ENCODE peak calls at places on chromosomes 5 and 9, in five cellular contexts. One of them, this sample, is unnamed.
A peak's percentile ranks its signal among the peaks of the same experiment; 100 is the strongest.

GRCh38 chr9:99108131-99108530 is 3.2 kb downstream of the TGFBR1 start:
- DNase-seq in GM12878: no peak
- DNase-seq in HepG2: no peak
- DNase-seq in H1: no peak
- DNase-seq in HCT116: no peak
- DNase-seq in this sample: no peak

GRCh38 chr5:72210913-72211670 is 103.8 kb downstream of the MAP1B start:
- DNase-seq in HCT116: no peak
- DNase-seq in H1: no peak
- DNase-seq in GM12878: no peak
- DNase-seq in HepG2: peak; percentile 44
- DNase-seq in this sample: no peak

GRCh38 chr5:127051591-127051990 is 21.2 kb upstream of the MARCHF3 start:
- DNase-seq in HCT116: no peak
- DNase-seq in H1: no peak
- DNase-seq in HepG2: no peak
- DNase-seq in GM12878: no peak
- DNase-seq in this sample: peak; percentile 27

GRCh38 chr5:69364414-69364813 is 4.9 kb downstream of the AK6 start:
- DNase-seq in HCT116: peak; percentile 21
- DNase-seq in GM12878: no peak
- DNase-seq in HepG2: peak; percentile 29
- DNase-seq in H1: no peak
- DNase-seq in this sample: peak; percentile 15

GRCh38 chr5:32311404-32312193 is 1.1 kb downstream of the MTMR12 start:
- DNase-seq in HCT116: no peak
- DNase-seq in GM12878: no peak
- DNase-seq in H1: no peak
- DNase-seq in HepG2: no peak
- DNase-seq in this sample: no peak

GRCh38 chr5:137035480-137035878 is 463.6 kb downstream of the SPOCK1 start:
- DNase-seq in GM12878: no peak
- DNase-seq in HCT116: no peak
- DNase-seq in H1: no peak
- DNase-seq in HepG2: no peak
- DNase-seq in this sample: no peak

GRCh38 chr5:42787073-42787472 is 24.6 kb downstream of the SELENOP start:
- DNase-seq in H1: no peak
- DNase-seq in GM12878: no peak
- DNase-seq in HCT116: no peak
- DNase-seq in HepG2: no peak
- DNase-seq in this sample: no peak

GRCh38 chr5:149389552-149390495 is 10.7 kb upstream of the IL17B start:
- DNase-seq in GM12878: no peak
- DNase-seq in HCT116: no peak
- DNase-seq in HepG2: no peak
- DNase-seq in H1: no peak
- DNase-seq in this sample: no peak

GRCh38 chr5:169009171-169009570 is 291.8 kb downstream of the SLIT3 start:
- DNase-seq in H1: no peak
- DNase-seq in GM12878: no peak
- DNase-seq in HCT116: no peak
- DNase-seq in HepG2: no peak
- DNase-seq in this sample: no peak

GRCh38 chr5:141430332-141431113 is at the start of gene PCDHGA12:
- DNase-seq in HCT116: no peak
- DNase-seq in H1: no peak
- DNase-seq in GM12878: peak; percentile 37
- DNase-seq in HepG2: peak; percentile 24
- DNase-seq in this sample: no peak

GRCh38 chr9:16143947-16144890 is 591.4 kb downstream of the CCDC171 start:
- DNase-seq in GM12878: no peak
- DNase-seq in HepG2: no peak
- DNase-seq in HCT116: no peak
- DNase-seq in H1: no peak
- DNase-seq in this sample: no peak

GRCh38 chr5:139562847-139563246 is 1.7 kb downstream of the UBE2D2 start:
- DNase-seq in GM12878: no peak
- DNase-seq in HCT116: no peak
- DNase-seq in H1: no peak
- DNase-seq in HepG2: no peak
- DNase-seq in this sample: no peak

GRCh38 chr5:88660326-88660946 is 222.5 kb downstream of the MEF2C start:
- DNase-seq in HCT116: peak; percentile 8
- DNase-seq in H1: no peak
- DNase-seq in GM12878: no peak
- DNase-seq in HepG2: no peak
- DNase-seq in this sample: no peak

GRCh38 chr5:76046761-76047160 is 36.4 kb upstream of the SV2C start:
- DNase-seq in GM12878: no peak
- DNase-seq in H1: no peak
- DNase-seq in HepG2: no peak
- DNase-seq in HCT116: no peak
- DNase-seq in this sample: no peak

GRCh38 chr5:79641414-79641813 is 29.2 kb downstream of the TENT2 start:
- DNase-seq in H1: no peak
- DNase-seq in HepG2: no peak
- DNase-seq in HCT116: no peak
- DNase-seq in GM12878: no peak
- DNase-seq in this sample: no peak

GRCh38 chr9:78212868-78213267 is 23.0 kb upstream of the CEP78 start:
- DNase-seq in HepG2: no peak
- DNase-seq in HCT116: no peak
- DNase-seq in H1: no peak
- DNase-seq in GM12878: no peak
- DNase-seq in this sample: no peak

GRCh38 chr9:80690340-80690939 is 998.9 kb downstream of the TLE1 start:
- DNase-seq in HCT116: no peak
- DNase-seq in HepG2: no peak
- DNase-seq in GM12878: no peak
- DNase-seq in H1: no peak
- DNase-seq in this sample: no peak

GRCh38 chr9:89387197-89387849 is 69.0 kb downstream of the SECISBP2 start:
- DNase-seq in GM12878: no peak
- DNase-seq in H1: no peak
- DNase-seq in HepG2: no peak
- DNase-seq in HCT116: no peak
- DNase-seq in this sample: no peak

GRCh38 chr9:89387970-89388867 is 69.9 kb downstream of the SECISBP2 start:
- DNase-seq in H1: no peak
- DNase-seq in HCT116: no peak
- DNase-seq in HepG2: peak; percentile 65
- DNase-seq in GM12878: no peak
- DNase-seq in this sample: no peak

GRCh38 chr9:89390068-89390555 is 71.8 kb downstream of the SECISBP2 start:
- DNase-seq in H1: no peak
- DNase-seq in GM12878: no peak
- DNase-seq in HCT116: no peak
- DNase-seq in HepG2: no peak
- DNase-seq in this sample: no peak

GRCh38 chr9:89390578-89390977 is 72.3 kb downstream of the SECISBP2 start:
- DNase-seq in H1: no peak
- DNase-seq in HCT116: no peak
- DNase-seq in HepG2: no peak
- DNase-seq in GM12878: no peak
- DNase-seq in this sample: no peak

DNA sequence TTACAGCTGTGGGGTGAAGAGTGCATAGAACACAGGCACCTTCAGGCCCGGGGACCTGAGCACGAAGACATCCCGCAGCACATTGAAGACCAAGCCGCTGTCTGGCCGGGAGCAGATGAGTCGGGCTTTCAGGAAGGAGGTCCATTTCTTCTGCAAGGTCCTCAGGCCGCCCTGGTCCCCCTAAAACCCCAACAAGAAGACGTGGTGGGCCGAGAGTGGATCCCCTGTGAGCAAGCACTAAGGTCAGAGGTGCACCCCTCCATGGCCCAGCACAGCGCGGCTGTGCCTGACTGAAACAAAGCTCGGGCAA is 70.5 kb downstream of the SECISBP2 start:
- DNase-seq in H1: no peak
- DNase-seq in HepG2: no peak
- DNase-seq in HCT116: no peak
- DNase-seq in GM12878: no peak
- DNase-seq in this sample: no peak
- TF ChIP-seq JUND in H1: no peak
- TF ChIP-seq JUND in HepG2: no peak
- TF ChIP-seq JUND in HCT116: no peak
- TF ChIP-seq JUND in GM12878: no peak
- TF ChIP-seq JUND in this sample: no peak

GRCh38 chr5:1847056-1847455 is 35.7 kb downstream of the IRX4 start:
- DNase-seq in HCT116: no peak
- DNase-seq in H1: no peak
- DNase-seq in GM12878: no peak
- DNase-seq in HepG2: no peak
- DNase-seq in this sample: no peak
- TF ChIP-seq JUND in HCT116: no peak
- TF ChIP-seq JUND in H1: no peak
- TF ChIP-seq JUND in GM12878: no peak
- TF ChIP-seq JUND in HepG2: no peak
- TF ChIP-seq JUND in this sample: no peak

GRCh38 chr9:92463989-92464388 is 18.3 kb downstream of the ASPN start:
- DNase-seq in HepG2: no peak
- DNase-seq in GM12878: no peak
- DNase-seq in HCT116: no peak
- DNase-seq in H1: no peak
- DNase-seq in this sample: no peak

GRCh38 chr9:92467041-92467440 is 15.3 kb downstream of the ASPN start:
- DNase-seq in HepG2: no peak
- DNase-seq in GM12878: no peak
- DNase-seq in H1: no peak
- DNase-seq in HCT116: no peak
- DNase-seq in this sample: no peak

GRCh38 chr9:92468206-92468605 is 14.1 kb downstream of the ASPN start:
- DNase-seq in HepG2: no peak
- DNase-seq in HCT116: no peak
- DNase-seq in GM12878: no peak
- DNase-seq in H1: no peak
- DNase-seq in this sample: no peak

GRCh38 chr9:92463387-92463786 is 18.9 kb downstream of the ASPN start:
- DNase-seq in H1: no peak
- DNase-seq in GM12878: no peak
- DNase-seq in HepG2: no peak
- DNase-seq in HCT116: no peak
- DNase-seq in this sample: no peak

DNA sequence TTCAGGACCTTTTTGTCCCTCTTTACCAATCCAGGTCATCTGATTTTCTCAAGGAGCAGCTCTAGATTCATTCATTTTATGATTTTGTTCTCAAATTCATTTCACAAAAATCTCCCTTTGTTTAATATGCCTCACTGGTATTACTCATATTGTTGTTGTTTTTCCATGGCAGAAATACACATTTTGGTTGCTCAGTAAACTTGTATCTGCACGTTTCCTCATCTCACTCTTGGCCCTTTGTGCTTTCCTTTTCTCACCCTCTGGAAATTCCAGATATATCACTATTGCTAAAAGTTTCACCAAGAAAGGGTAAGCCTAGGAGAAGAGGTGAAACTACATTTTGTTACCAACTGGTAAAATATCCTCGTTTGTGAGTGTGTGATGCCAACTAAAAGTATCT is 14.8 kb downstream of the ASPN start:
- DNase-seq in GM12878: no peak
- DNase-seq in H1: no peak
- DNase-seq in HCT116: no peak
- DNase-seq in HepG2: no peak
- DNase-seq in this sample: no peak
- TF ChIP-seq JUND in GM12878: no peak
- TF ChIP-seq JUND in H1: no peak
- TF ChIP-seq JUND in HCT116: no peak
- TF ChIP-seq JUND in HepG2: no peak
- TF ChIP-seq JUND in this sample: no peak

GRCh38 chr5:66666778-66667177 is 70.6 kb downstream of the MAST4 start:
- DNase-seq in HCT116: no peak
- DNase-seq in HepG2: no peak
- DNase-seq in H1: no peak
- DNase-seq in GM12878: no peak
- DNase-seq in this sample: no peak

GRCh38 chr5:66671305-66671704 is 75.1 kb downstream of the MAST4 start:
- DNase-seq in H1: no peak
- DNase-seq in HepG2: no peak
- DNase-seq in GM12878: no peak
- DNase-seq in HCT116: no peak
- DNase-seq in this sample: no peak

GRCh38 chr5:66674802-66675201 is 78.6 kb downstream of the MAST4 start:
- DNase-seq in H1: no peak
- DNase-seq in GM12878: no peak
- DNase-seq in HCT116: no peak
- DNase-seq in HepG2: no peak
- DNase-seq in this sample: no peak

GRCh38 chr5:66669862-66670195 is 73.6 kb downstream of the MAST4 start:
- DNase-seq in GM12878: no peak
- DNase-seq in H1: no peak
- DNase-seq in HCT116: no peak
- DNase-seq in HepG2: no peak
- DNase-seq in this sample: no peak

GRCh38 chr5:66669086-66669861 is 73.1 kb downstream of the MAST4 start:
- DNase-seq in H1: no peak
- DNase-seq in HepG2: no peak
- DNase-seq in GM12878: no peak
- DNase-seq in HCT116: no peak
- DNase-seq in this sample: no peak
- TF ChIP-seq JUND in H1: no peak
- TF ChIP-seq JUND in HepG2: no peak
- TF ChIP-seq JUND in GM12878: no peak
- TF ChIP-seq JUND in HCT116: no peak
- TF ChIP-seq JUND in this sample: no peak

GRCh38 chr5:129379406-129379805 is 80.7 kb upstream of the ADAMTS19 start:
- DNase-seq in H1: no peak
- DNase-seq in HCT116: no peak
- DNase-seq in GM12878: no peak
- DNase-seq in HepG2: no peak
- DNase-seq in this sample: no peak
- TF ChIP-seq JUND in H1: no peak
- TF ChIP-seq JUND in HCT116: no peak
- TF ChIP-seq JUND in GM12878: no peak
- TF ChIP-seq JUND in HepG2: no peak
- TF ChIP-seq JUND in this sample: no peak

GRCh38 chr5:160363122-160363521 is 7.3 kb downstream of the C1QTNF2 start:
- DNase-seq in HepG2: no peak
- DNase-seq in HCT116: no peak
- DNase-seq in H1: no peak
- DNase-seq in GM12878: no peak
- DNase-seq in this sample: no peak

GRCh38 chr5:160360310-160360709 is 10.1 kb downstream of the C1QTNF2 start:
- DNase-seq in GM12878: no peak
- DNase-seq in H1: no peak
- DNase-seq in HepG2: no peak
- DNase-seq in HCT116: no peak
- DNase-seq in this sample: no peak

GRCh38 chr5:160359816-160360215 is 10.6 kb downstream of the C1QTNF2 start:
- DNase-seq in H1: no peak
- DNase-seq in HepG2: no peak
- DNase-seq in GM12878: no peak
- DNase-seq in HCT116: no peak
- DNase-seq in this sample: no peak

GRCh38 chr5:160363661-160364060 is 6.8 kb downstream of the C1QTNF2 start:
- DNase-seq in HepG2: no peak
- DNase-seq in GM12878: no peak
- DNase-seq in H1: no peak
- DNase-seq in HCT116: no peak
- DNase-seq in this sample: no peak

GRCh38 chr5:160361624-160362023 is 8.8 kb downstream of the C1QTNF2 start:
- DNase-seq in H1: no peak
- DNase-seq in HepG2: no peak
- DNase-seq in HCT116: no peak
- DNase-seq in GM12878: no peak
- DNase-seq in this sample: no peak
- TF ChIP-seq JUND in H1: no peak
- TF ChIP-seq JUND in HepG2: no peak
- TF ChIP-seq JUND in HCT116: no peak
- TF ChIP-seq JUND in GM12878: no peak
- TF ChIP-seq JUND in this sample: no peak